ENCODE peak calls at places on chromosomes 12 and 14, in ten cellular contexts. A, H, S, B, M, R, W, F, V and Q are unnamed samples.

GRCh38 chr14:24436355-24437019 is 6.1 kb downstream of the SDR39U1 start:
- DNase-seq in R (peak), H (no peak), M (no peak), F (peak), A (peak), S (peak), W (no peak), B (peak), V (peak), Q (peak)

GRCh38 chr12:1937481-1938224 is 19.2 kb upstream of the CACNA2D4 start:
- DNase-seq in V (no peak), F (no peak), S (no peak), W (peak), A (no peak), H (no peak), B (no peak), R (no peak), M (peak), Q (no peak)

GRCh38 chr12:107385518-107385917 is 292.2 kb upstream of the CRY1 start:
- DNase-seq in R (no peak), H (no peak), A (no peak), V (no peak), M (no peak), W (no peak), B (peak), S (peak), F (no peak), Q (peak)

GRCh38 chr14:89543420-89543790 is 126.4 kb upstream of the FOXN3 start:
- DNase-seq in R (no peak), M (no peak), H (no peak), F (no peak), W (no peak), V (no peak), B (no peak), S (no peak), A (no peak), Q (no peak)

GRCh38 chr14:29558516-29558915 is 369.1 kb downstream of the PRKD1 start:
- DNase-seq in V (no peak), B (no peak), F (no peak), W (no peak), R (no peak), S (peak), A (peak), H (no peak), M (no peak), Q (no peak)

GRCh38 chr12:68893741-68894140 is 39.2 kb downstream of the CPM start:
- DNase-seq in M (no peak), A (no peak), B (no peak), H (no peak), R (no peak), S (no peak), V (no peak), F (no peak), W (no peak), Q (no peak)

GRCh38 chr14:90491221-90491867 is 94.5 kb downstream of the CALM1 start:
- DNase-seq in W (no peak), A (peak), R (no peak), H (peak), F (peak), B (no peak), M (peak), V (peak), S (peak), Q (no peak)

GRCh38 chr14:28751467-28752058 is 15.0 kb upstream of the FOXG1 start:
- DNase-seq in A (peak), W (peak), F (no peak), B (peak), V (peak), H (no peak), M (no peak), S (peak), R (peak), Q (peak)

GRCh38 chr14:44369401-44370123 is 137.5 kb downstream of the FSCB start:
- DNase-seq in M (no peak), W (no peak), H (no peak), F (no peak), B (peak), R (no peak), A (no peak), V (no peak), S (no peak), Q (no peak)

GRCh38 chr12:116278259-116278595 is 734 bp upstream of the MED13L start:
- DNase-seq in W (no peak), R (no peak), A (no peak), M (no peak), F (no peak), B (no peak), V (no peak), H (no peak), S (no peak), Q (no peak)

GRCh38 chr12:116276433-116277216 is 868 bp downstream of the MED13L start:
- DNase-seq in H (peak), M (peak), R (peak), V (peak), A (peak), W (peak), S (peak), B (peak), F (peak), Q (peak)

GRCh38 chr12:116274552-116275375 is 2.7 kb downstream of the MED13L start:
- DNase-seq in W (no peak), S (no peak), M (no peak), F (no peak), H (no peak), V (no peak), R (no peak), A (no peak), B (no peak), Q (no peak)

GRCh38 chr12:116277393-116278258 is at the start of gene MED13L:
- DNase-seq in M (peak), H (peak), R (peak), V (peak), S (peak), A (peak), F (peak), W (peak), B (peak), Q (peak)

GRCh38 chr12:116273813-116274551 is 3.5 kb downstream of the MED13L start:
- DNase-seq in W (no peak), B (peak), R (no peak), V (no peak), F (no peak), A (no peak), H (no peak), S (no peak), M (no peak), Q (no peak)
- TF ChIP-seq CTCF in W (no peak), B (no peak), R (no peak), V (no peak), F (no peak), A (no peak), H (no peak), S (no peak), M (no peak), Q (no peak)

GRCh38 chr12:122060069-122060468 is 18.5 kb upstream of the MLXIP start:
- DNase-seq in R (no peak), F (peak), B (no peak), A (no peak), W (peak), H (peak), M (peak), V (no peak), S (peak), Q (no peak)
- H3K27ac ChIP-seq in R (no peak), F (no peak), B (no peak), A (no peak), W (no peak), H (peak), M (peak), V (no peak), S (no peak), Q (no peak)

GRCh38 chr14:103772078-103772712 is 56.6 kb downstream of the ZFYVE21 start:
- DNase-seq in S (no peak), W (no peak), H (no peak), F (no peak), V (no peak), B (no peak), R (no peak), M (no peak), A (no peak), Q (no peak)

GRCh38 chr14:103775506-103775905 is 59.9 kb downstream of the ZFYVE21 start:
- DNase-seq in W (no peak), R (no peak), M (no peak), A (no peak), H (no peak), S (no peak), B (no peak), F (no peak), V (no peak), Q (no peak)

GRCh38 chr14:103767306-103767894 is 51.8 kb downstream of the ZFYVE21 start:
- DNase-seq in M (no peak), R (no peak), W (no peak), V (no peak), B (no peak), A (peak), F (no peak), H (no peak), S (peak), Q (no peak)

GRCh38 chr14:103770500-103770899 is 54.9 kb downstream of the ZFYVE21 start:
- DNase-seq in W (no peak), H (no peak), R (no peak), A (no peak), M (no peak), F (no peak), B (no peak), S (no peak), V (no peak), Q (no peak)

DNA sequence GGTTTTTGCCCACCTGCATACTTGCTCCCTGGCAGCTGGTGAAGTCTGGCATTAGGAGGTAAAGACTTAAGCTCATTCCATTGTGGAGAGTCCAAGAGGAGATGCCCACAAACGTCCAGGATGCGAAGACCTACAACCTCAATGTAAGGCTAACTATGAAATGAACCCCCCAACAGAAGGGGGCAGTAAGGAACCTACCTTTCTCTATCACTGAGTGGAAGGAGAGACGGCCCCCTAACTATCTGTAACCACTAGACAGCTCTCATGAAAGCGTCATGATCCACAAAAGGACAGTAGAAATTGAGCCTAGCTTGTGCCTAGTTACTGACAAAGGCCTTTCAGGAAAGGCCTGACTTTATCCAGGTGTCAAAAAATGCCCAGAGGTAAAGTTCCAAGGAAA is 55.3 kb downstream of the ZFYVE21 start:
- DNase-seq in W (no peak), H (no peak), S (no peak), A (no peak), R (no peak), F (no peak), V (no peak), M (no peak), B (no peak), Q (no peak)
- TF ChIP-seq CTCF in W (no peak), H (no peak), S (no peak), A (no peak), R (no peak), F (no peak), V (no peak), M (no peak), B (no peak), Q (no peak)

GRCh38 chr12:122895290-122895689 is 634 bp downstream of the VPS37B start:
- DNase-seq in H (no peak), M (no peak), A (no peak), W (no peak), S (no peak), F (no peak), V (no peak), B (no peak), R (no peak), Q (no peak)
- H3K27ac ChIP-seq in H (peak), M (peak), A (peak), W (peak), S (peak), F (peak), V (peak), B (peak), R (peak), Q (peak)

DNA sequence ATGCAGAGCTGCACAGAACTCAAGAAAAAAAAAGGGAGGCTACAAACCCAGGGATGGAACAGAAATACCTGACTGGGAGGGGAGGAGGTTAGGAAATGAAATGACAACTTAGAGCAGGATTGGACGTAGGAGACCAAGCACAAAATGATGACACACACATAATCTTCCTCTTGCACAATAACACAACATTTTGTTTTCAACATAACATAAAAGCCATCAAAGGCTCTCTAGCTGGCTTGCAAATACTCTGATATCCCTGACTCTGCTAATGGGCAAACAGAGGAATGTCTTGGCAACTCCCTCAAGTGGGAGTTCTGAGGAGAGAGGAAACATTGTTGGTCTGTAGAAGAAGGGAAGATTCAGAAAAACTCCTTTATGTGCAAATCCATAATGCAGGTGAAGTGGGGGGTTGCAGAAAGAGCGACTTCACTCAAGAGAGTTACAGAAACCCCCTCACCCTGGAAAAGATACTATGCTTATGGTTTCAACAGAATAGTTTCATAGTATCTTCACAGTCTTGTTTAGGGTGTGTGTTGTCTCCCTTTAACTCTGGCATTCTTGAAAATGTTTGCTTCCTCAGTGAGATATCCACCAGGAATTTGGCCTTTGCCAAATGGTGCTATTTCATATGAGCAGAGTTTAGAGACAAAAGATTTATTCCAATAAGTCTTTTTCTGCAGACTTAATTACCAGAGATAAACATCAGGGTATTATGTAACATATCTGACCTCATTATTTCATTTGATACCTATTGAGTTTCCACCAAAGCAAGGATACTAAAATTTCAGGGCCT is 43.8 kb upstream of the LTBP2 start:
- DNase-seq in R (no peak), V (peak), H (no peak), S (peak), M (no peak), F (no peak), A (peak), B (peak), W (no peak), Q (no peak)
- TF ChIP-seq CTCF in R (no peak), V (peak), H (no peak), S (no peak), M (no peak), F (no peak), A (no peak), B (no peak), W (no peak), Q (no peak)

DNA sequence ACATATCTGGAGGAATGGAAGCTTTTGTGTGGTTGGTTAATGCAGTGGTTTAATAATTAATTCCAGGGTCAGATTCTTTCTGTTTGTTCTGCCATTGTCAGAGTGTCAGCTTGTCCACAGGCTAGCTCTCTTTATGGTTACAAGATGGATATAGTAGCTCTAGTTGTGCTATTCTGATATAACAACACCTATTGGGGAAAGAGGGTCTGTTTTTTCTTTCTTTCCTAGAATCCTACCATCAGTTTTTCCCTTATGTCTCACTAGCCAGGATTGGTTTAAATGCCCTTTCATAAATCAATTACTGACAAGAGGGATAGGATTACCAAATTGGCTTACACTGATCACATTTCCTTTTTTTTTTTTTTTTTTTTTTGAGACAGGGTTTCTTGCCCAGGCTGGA is 27.8 kb downstream of the CNOT2 start:
- DNase-seq in A (no peak), H (no peak), M (no peak), R (no peak), F (no peak), B (no peak), V (no peak), W (no peak), S (no peak), Q (no peak)
- H3K27ac ChIP-seq in A (no peak), H (no peak), M (no peak), R (no peak), F (no peak), B (no peak), V (no peak), W (no peak), S (peak), Q (no peak)